ENCODE peak calls at places on chromosomes 2 and 18, in nine cellular contexts. L is Calu3, P is KG1, B is epithelial cell of esophagus, W is germinal center, T is NCI-H345, M is ACHN, V is Kasumi-1, G is AG09319. S is an unnamed sample.

GRCh38 chr2:19292007-19292406 is 66.4 kb downstream of the OSR1 start:
- DNase-seq in V (no peak), B (no peak), T (no peak), W (no peak), P (no peak), M (no peak), L (no peak), G (no peak), S (no peak)

GRCh38 chr2:219352448-219353023 is 20.0 kb upstream of the RESP18 start:
- DNase-seq in L (peak; percentile 81), G (no peak), P (peak; percentile 66), M (peak; percentile 70), W (peak; percentile 67), T (peak; percentile 61), V (peak; percentile 52), B (peak; percentile 69), S (peak; percentile 76)

GRCh38 chr18:9539283-9539682 is 64.0 kb downstream of the RALBP1 start:
- DNase-seq in V (no peak), T (no peak), P (no peak), L (no peak), M (no peak), G (no peak), B (peak; percentile 83), W (no peak), S (no peak)

GRCh38 chr2:176647325-176648155 is 378.3 kb downstream of the MTX2 start:
- DNase-seq in P (no peak), M (no peak), L (no peak), V (no peak), B (no peak), T (no peak), W (no peak), G (no peak), S (peak; percentile 69)

GRCh38 chr18:12630136-12630535 is 27.8 kb downstream of the SPIRE1 start:
- DNase-seq in W (no peak), M (peak; percentile 9), B (peak; percentile 59), G (no peak), P (no peak), T (no peak), V (no peak), L (no peak), S (no peak)

GRCh38 chr2:231908584-231908983 is 17.6 kb downstream of the NPPC start:
- DNase-seq in G (no peak), P (no peak), M (no peak), T (no peak), B (no peak), W (no peak), L (no peak), V (no peak), S (no peak)

GRCh38 chr2:45180784-45181183 is 171.5 kb upstream of the SIX2 start:
- DNase-seq in M (no peak), T (no peak), W (no peak), G (no peak), L (no peak), P (no peak), B (no peak), V (no peak), S (no peak)

GRCh38 chr2:72150157-72150960 is 2.7 kb upstream of the CYP26B1 start:
- DNase-seq in P (peak; percentile 22), L (peak; percentile 93), G (peak; percentile 36), M (peak; percentile 79), W (peak; percentile 63), V (peak; percentile 77), T (peak; percentile 86), B (peak; percentile 81), S (peak; percentile 96)

GRCh38 chr2:8391584-8391983 is 290.3 kb upstream of the ID2 start:
- DNase-seq in G (no peak), L (no peak), W (no peak), P (no peak), M (no peak), T (no peak), B (no peak), V (no peak), S (no peak)

GRCh38 chr2:97747716-97748115 is 34.3 kb downstream of the ZAP70 start:
- DNase-seq in G (no peak), M (no peak), V (no peak), W (no peak), P (no peak), B (no peak), L (no peak), T (no peak), S (no peak)

GRCh38 chr18:8654482-8655451 is 45.5 kb downstream of the RAB12 start:
- DNase-seq in T (peak; percentile 40), W (peak; percentile 51), B (peak; percentile 32), V (peak; percentile 53), P (no peak), L (no peak), M (peak; percentile 39), G (no peak), S (peak; percentile 67)

GRCh38 chr2:112636605-112637288 is 9.0 kb upstream of the SLC20A1 start:
- DNase-seq in W (peak; percentile 41), V (no peak), T (no peak), P (no peak), B (no peak), G (no peak), M (no peak), L (no peak), S (no peak)

GRCh38 chr18:3148930-3149535 is 70.7 kb downstream of the MYOM1 start:
- DNase-seq in T (peak; percentile 21), M (no peak), V (no peak), G (no peak), P (no peak), B (peak; percentile 66), W (no peak), L (no peak), S (peak; percentile 36)

GRCh38 chr2:30338475-30338874 is 107.1 kb downstream of the LBH start:
- DNase-seq in G (no peak), T (no peak), B (no peak), P (no peak), M (no peak), W (no peak), L (no peak), V (no peak), S (no peak)

GRCh38 chr2:121519732-121520640 is 10.7 kb upstream of the RNU4ATAC start:
- DNase-seq in V (no peak), T (no peak), P (no peak), B (no peak), L (no peak), G (no peak), M (no peak), W (no peak), S (no peak)

GRCh38 chr2:45839388-45840251 is 188.1 kb downstream of the PRKCE start:
- DNase-seq in L (no peak), T (no peak), B (no peak), M (no peak), G (no peak), P (no peak), W (no peak), V (no peak), S (no peak)

GRCh38 chr18:72541871-72542690 is 2.1 kb downstream of the CBLN2 start:
- DNase-seq in B (peak; percentile 8), P (no peak), G (no peak), L (no peak), T (peak; percentile 74), W (peak; percentile 10), V (no peak), M (peak; percentile 68), S (peak; percentile 92)

S was measured in DMS53.